ENCODE peak calls at places on chromosomes 7 and 10, in five cellular contexts. A is EH; U is CD8-positive, alpha-beta T cell; G is germinal center; I is neural progenitor cell. R is an unnamed sample.

GRCh38 chr7:25595931-25596330 is 367.6 kb upstream of the NPVF start:
- DNase-seq in A (no peak), U (no peak), G (no peak), I (no peak), R (no peak)

GRCh38 chr10:97823734-97824133 is 25.9 kb upstream of the GOLGA7B start:
- DNase-seq in A (no peak), U (no peak), G (no peak), I (no peak), R (no peak)

GRCh38 chr7:21912305-21912704 is 33.4 kb downstream of the CDCA7L start:
- DNase-seq in A (peak), U (no peak), G (no peak), I (no peak), R (no peak)

GRCh38 chr7:82740246-82740848 is 296.8 kb upstream of the CACNA2D1 start:
- DNase-seq in A (peak), U (no peak), G (no peak), I (peak), R (peak)

GRCh38 chr7:120070201-120070600 is 202.8 kb upstream of the KCND2 start:
- DNase-seq in A (no peak), U (no peak), G (no peak), I (no peak), R (no peak)

GRCh38 chr7:152923711-152924110 is 164.2 kb downstream of the ACTR3B start:
- DNase-seq in A (no peak), U (no peak), G (no peak), I (no peak), R (no peak)

GRCh38 chr7:43637114-43637806 is 54.4 kb downstream of the STK17A start:
- DNase-seq in A (peak), U (no peak), G (no peak), I (no peak), R (peak)

GRCh38 chr10:80739963-80740715 is 202.4 kb downstream of the SH2D4B start:
- DNase-seq in A (no peak), U (no peak), G (no peak), I (no peak), R (no peak)

GRCh38 chr10:49115015-49115795 is at the start of gene VSTM4:
- DNase-seq in A (peak), U (no peak), G (peak), I (peak), R (no peak)

GRCh38 chr10:86366033-86366901 is at the start of gene GRID1:
- DNase-seq in A (peak), U (no peak), G (peak), I (peak), R (no peak)

GRCh38 chr7:116929021-116929420 is 24.3 kb upstream of the ST7 start:
- DNase-seq in A (no peak), U (no peak), G (no peak), I (no peak), R (no peak)

GRCh38 chr10:97540669-97541500 is 31.7 kb upstream of the ANKRD2 start:
- DNase-seq in A (no peak), U (no peak), G (no peak), I (no peak), R (no peak)

GRCh38 chr10:132939957-132940790 is 2.2 kb downstream of the CFAP46 start:
- DNase-seq in A (peak), U (no peak), G (peak), I (peak), R (no peak)

GRCh38 chr7:39399976-39400375 is 166.2 kb upstream of the YAE1 start:
- DNase-seq in A (no peak), U (no peak), G (no peak), I (no peak), R (no peak)

GRCh38 chr7:36512607-36513006 is 122.9 kb downstream of the ANLN start:
- DNase-seq in A (no peak), U (no peak), G (no peak), I (no peak), R (no peak)

GRCh38 chr10:72001026-72001380 is 36.8 kb downstream of the CHST3 start:
- DNase-seq in A (peak), U (no peak), G (no peak), I (no peak), R (no peak)

GRCh38 chr10:23892296-23892695 is 316.6 kb upstream of the KIAA1217 start:
- DNase-seq in A (no peak), U (no peak), G (no peak), I (no peak), R (no peak)

GRCh38 chr7:16264036-16264435 is 157.3 kb downstream of the CRPPA start:
- DNase-seq in A (no peak), U (no peak), G (no peak), I (no peak), R (no peak)

GRCh38 chr10:72421895-72422540 is 67.3 kb upstream of the DNAJB12 start:
- DNase-seq in A (no peak), U (no peak), G (no peak), I (peak), R (peak)

GRCh38 chr7:123327661-123328060 is 127.9 kb upstream of the SLC13A1 start:
- DNase-seq in A (no peak), U (no peak), G (no peak), I (no peak), R (no peak)

GRCh38 chr7:106284516-106285050 is at the start of gene NAMPT:
- DNase-seq in A (peak), U (peak), G (peak), I (peak), R (no peak)

GRCh38 chr10:132802694-132803320 is 16.9 kb upstream of the NKX6-2 start:
- DNase-seq in A (no peak), U (no peak), G (no peak), I (peak), R (no peak)

R was measured in CD4-positive, CD25-positive, alpha-beta regulatory T cell.